ENCODE peak calls at places on chromosome X, in eight cellular contexts. Y, L, H, K, F, Z, R and E are unnamed samples.

GRCh38 chrX:105173071-105173470 is 47.4 kb downstream of the TEX13A start:
- DNase-seq in Y (no peak), L (no peak), H (no peak), K (no peak), F (no peak), Z (no peak), R (no peak), E (no peak)

GRCh38 chrX:79096339-79096638 is 48.2 kb upstream of the GPR174 start:
- DNase-seq in Y (no peak), L (no peak), H (no peak), K (no peak), F (no peak), Z (no peak), R (no peak), E (peak)

GRCh38 chrX:151694121-151694520 is 1.1 kb upstream of the PRRG3 start:
- DNase-seq in Y (no peak), L (no peak), H (no peak), K (no peak), F (no peak), Z (no peak), R (no peak), E (no peak)

GRCh38 chrX:42704454-42704853 is 73.5 kb downstream of the PPP1R2C start:
- DNase-seq in Y (peak), L (no peak), H (no peak), K (no peak), F (no peak), Z (no peak), R (peak), E (peak)

GRCh38 chrX:31546130-31546529 is 474.3 kb upstream of the FTHL17 start:
- DNase-seq in Y (peak), L (no peak), H (no peak), K (no peak), F (no peak), Z (no peak), R (peak), E (no peak)

GRCh38 chrX:9913041-9913440 is 54.1 kb upstream of the CLDN34 start:
- DNase-seq in Y (no peak), L (no peak), H (no peak), K (no peak), F (no peak), Z (no peak), R (no peak), E (no peak)

GRCh38 chrX:13078739-13079444 is 34.5 kb upstream of the FAM9C start:
- DNase-seq in Y (peak), L (no peak), H (peak), K (no peak), F (no peak), Z (peak), R (peak), E (no peak)

GRCh38 chrX:122094611-122095010 is 1047.2 kb downstream of the GLUD2 start:
- DNase-seq in Y (peak), L (no peak), H (no peak), K (no peak), F (no peak), Z (no peak), R (peak), E (peak)

GRCh38 chrX:41259516-41259915 is 74.4 kb upstream of the DDX3X start:
- DNase-seq in Y (no peak), L (peak), H (no peak), K (no peak), F (no peak), Z (no peak), R (peak), E (no peak)

GRCh38 chrX:9885150-9885549 is 82.0 kb upstream of the CLDN34 start:
- DNase-seq in Y (peak), L (peak), H (no peak), K (peak), F (peak), Z (peak), R (peak), E (peak)

GRCh38 chrX:49184294-49185061 is 1.7 kb downstream of the PRICKLE3 start:
- DNase-seq in Y (peak), L (peak), H (peak), K (no peak), F (peak), Z (peak), R (peak), E (peak)

GRCh38 chrX:10922158-10922557 is 189.0 kb upstream of the HCCS start:
- DNase-seq in Y (peak), L (no peak), H (no peak), K (peak), F (no peak), Z (no peak), R (peak), E (no peak)

GRCh38 chrX:22699591-22700091 is 300.1 kb upstream of the DDX53 start:
- DNase-seq in Y (peak), L (no peak), H (no peak), K (no peak), F (no peak), Z (no peak), R (peak), E (no peak)

GRCh38 chrX:39974228-39974627 is 123.5 kb downstream of the BCOR start:
- DNase-seq in Y (no peak), L (peak), H (no peak), K (no peak), F (peak), Z (no peak), R (no peak), E (no peak)

GRCh38 chrX:21725498-21725897 is 32.4 kb downstream of the SMPX start:
- DNase-seq in Y (no peak), L (no peak), H (no peak), K (peak), F (no peak), Z (no peak), R (peak), E (no peak)

GRCh38 chrX:154135458-154136229 is 8.4 kb upstream of the OPN1LW start:
- DNase-seq in Y (no peak), L (no peak), H (no peak), K (no peak), F (no peak), Z (no peak), R (no peak), E (no peak)

GRCh38 chrX:7170903-7171302 is 22.9 kb upstream of the PUDP start:
- DNase-seq in Y (peak), L (peak), H (no peak), K (peak), F (peak), Z (no peak), R (no peak), E (peak)

GRCh38 chrX:66074920-66075879 is 35.3 kb upstream of the VSIG4 start:
- DNase-seq in Y (no peak), L (no peak), H (peak), K (no peak), F (no peak), Z (no peak), R (no peak), E (peak)

GRCh38 chrX:50168305-50168704 is 32.5 kb downstream of the AKAP4 start:
- DNase-seq in Y (peak), L (no peak), H (no peak), K (no peak), F (no peak), Z (no peak), R (no peak), E (no peak)

GRCh38 chrX:10507181-10507580 is 113.2 kb downstream of the MID1 start:
- DNase-seq in Y (no peak), L (no peak), H (no peak), K (no peak), F (no peak), Z (no peak), R (peak), E (no peak)

GRCh38 chrX:129980043-129980442 is 2.4 kb upstream of the BCORL1 start:
- DNase-seq in Y (no peak), L (no peak), H (no peak), K (no peak), F (peak), Z (peak), R (no peak), E (peak)

GRCh38 chrX:47651043-47651905 is 911 bp upstream of the ELK1 start:
- DNase-seq in Y (no peak), L (no peak), H (no peak), K (no peak), F (peak), Z (no peak), R (no peak), E (no peak)

GRCh38 chrX:122026665-122027064 is 979.3 kb downstream of the GLUD2 start:
- DNase-seq in Y (no peak), L (no peak), H (no peak), K (no peak), F (no peak), Z (no peak), R (no peak), E (no peak)

GRCh38 chrX:15816886-15817285 is 26.6 kb downstream of the ZRSR2 start:
- DNase-seq in Y (no peak), L (no peak), H (no peak), K (no peak), F (no peak), Z (no peak), R (peak), E (peak)

GRCh38 chrX:102654696-102655095 is 3.4 kb downstream of the GPRASP1 start:
- DNase-seq in Y (no peak), L (no peak), H (no peak), K (no peak), F (no peak), Z (no peak), R (no peak), E (no peak)

GRCh38 chrX:12463052-12463451 is 324.8 kb downstream of the FRMPD4 start:
- DNase-seq in Y (no peak), L (no peak), H (no peak), K (no peak), F (no peak), Z (no peak), R (no peak), E (no peak)

GRCh38 chrX:7889138-7889537 is 38.1 kb downstream of the PNPLA4 start:
- DNase-seq in Y (no peak), L (no peak), H (no peak), K (no peak), F (no peak), Z (no peak), R (no peak), E (no peak)

GRCh38 chrX:80312448-80312847 is 107.8 kb upstream of the TENT5D start:
- DNase-seq in Y (no peak), L (no peak), H (no peak), K (no peak), F (no peak), Z (no peak), R (no peak), E (no peak)

GRCh38 chrX:150635952-150636351 is 57.2 kb upstream of the MTMR1 start:
- DNase-seq in Y (peak), L (no peak), H (no peak), K (no peak), F (no peak), Z (no peak), R (peak), E (peak)

GRCh38 chrX:69503228-69503834 is 795 bp upstream of the NALF2 start:
- DNase-seq in Y (no peak), L (peak), H (no peak), K (no peak), F (no peak), Z (no peak), R (no peak), E (no peak)
- TF ChIP-seq CTCF in Y (peak), L (peak), H (no peak), K (peak), F (peak), Z (peak), R (peak), E (no peak)

GRCh38 chrX:119948381-119948780 is 4.8 kb upstream of the NKAP start:
- DNase-seq in Y (no peak), L (no peak), H (no peak), K (no peak), F (no peak), Z (no peak), R (no peak), E (no peak)
- TF ChIP-seq CTCF in Y (no peak), L (peak), H (no peak), K (no peak), F (no peak), Z (no peak), R (no peak), E (peak)

GRCh38 chrX:38374431-38374830 is 22.0 kb downstream of the OTC start:
- DNase-seq in Y (no peak), L (no peak), H (no peak), K (no peak), F (no peak), Z (no peak), R (no peak), E (no peak)
- TF ChIP-seq CTCF in Y (no peak), L (no peak), H (no peak), K (no peak), F (no peak), Z (no peak), R (no peak), E (no peak)

DNA sequence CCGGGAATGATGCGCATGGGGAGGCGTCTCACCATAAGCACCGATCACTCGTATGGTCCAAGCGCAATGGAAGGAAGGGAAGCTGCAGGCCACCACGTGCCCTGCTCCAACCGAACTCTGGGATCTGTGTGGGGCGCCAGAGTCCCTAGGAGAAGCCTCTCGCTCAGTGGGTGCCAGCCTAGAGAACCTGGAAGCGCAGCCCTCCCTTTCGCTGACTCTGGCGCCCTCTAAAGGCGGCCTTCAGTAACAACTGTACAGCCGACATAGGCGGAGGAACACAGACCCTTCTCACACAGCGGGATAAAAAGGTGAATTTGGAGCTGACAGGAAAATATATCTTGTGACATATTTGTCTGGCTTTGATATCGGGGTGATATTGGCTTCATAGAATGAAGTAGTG is 76.0 kb downstream of the INTS6L start:
- DNase-seq in Y (no peak), L (peak), H (no peak), K (peak), F (peak), Z (peak), R (peak), E (peak)
- TF ChIP-seq CTCF in Y (peak), L (peak), H (no peak), K (no peak), F (peak), Z (peak), R (peak), E (peak)

DNA sequence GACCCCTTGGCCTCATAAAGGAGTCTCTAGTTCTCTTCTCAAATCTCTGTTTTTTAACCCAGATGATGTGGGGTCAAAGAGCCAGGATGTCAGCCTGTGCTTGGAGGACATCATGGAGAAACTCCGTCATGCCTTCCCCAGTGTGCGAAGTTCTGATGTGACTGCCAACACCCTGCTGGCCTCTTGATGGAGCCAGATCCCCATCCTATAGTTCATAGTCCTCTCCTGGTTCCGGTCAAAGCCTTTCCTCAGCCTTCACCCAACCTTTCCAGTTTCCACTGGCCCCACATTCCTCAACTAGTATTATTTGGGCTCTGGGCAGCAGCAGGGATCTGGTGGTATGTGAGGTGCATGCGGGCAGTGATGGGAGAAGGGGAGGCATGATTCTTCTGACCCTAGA is 30.7 kb downstream of the TAF7L start:
- DNase-seq in Y (no peak), L (no peak), H (no peak), K (peak), F (no peak), Z (no peak), R (peak), E (peak)
- TF ChIP-seq CTCF in Y (peak), L (no peak), H (no peak), K (no peak), F (no peak), Z (no peak), R (peak), E (peak)

GRCh38 chrX:110444996-110445395 is 86.3 kb downstream of the RTL9 start:
- DNase-seq in Y (no peak), L (no peak), H (no peak), K (no peak), F (no peak), Z (no peak), R (no peak), E (no peak)
- TF ChIP-seq CTCF in Y (no peak), L (no peak), H (no peak), K (no peak), F (no peak), Z (no peak), R (no peak), E (no peak)

GRCh38 chrX:70769659-70770232 is 138.8 kb downstream of the TEX11 start:
- DNase-seq in Y (no peak), L (no peak), H (no peak), K (no peak), F (no peak), Z (no peak), R (no peak), E (no peak)
- TF ChIP-seq CTCF in Y (no peak), L (peak), H (peak), K (peak), F (peak), Z (peak), R (peak), E (no peak)